ENCODE peak calls at places on chromosomes 16 and 17, in six cellular contexts. O is left ventricle myocardium inferior; M is mesenchymal stem cell; Z is thoracic aorta; T is CD8-positive, alpha-beta T cell; U is PC-9. L is an unnamed sample.

GRCh38 chr16:50479771-50480170 is 68.4 kb upstream of the NKD1 start:
- DNase-seq in O (no peak), M (no peak), Z (no peak), T (no peak), U (no peak), L (no peak)

GRCh38 chr17:80377798-80378197 is 37.2 kb upstream of the ENDOV start:
- DNase-seq in O (no peak), M (no peak), Z (no peak), T (no peak), U (no peak), L (no peak)

GRCh38 chr16:11024333-11025053 is 80.1 kb downstream of the CLEC16A start:
- DNase-seq in O (no peak), M (no peak), Z (no peak), T (no peak), U (no peak), L (no peak)

GRCh38 chr17:81373536-81374160 is 21.6 kb upstream of the BAHCC1 start:
- DNase-seq in O (no peak), M (no peak), Z (no peak), T (no peak), U (no peak), L (no peak)

GRCh38 chr16:83328936-83329335 is 478.8 kb upstream of the HSBP1 start:
- DNase-seq in O (no peak), M (no peak), Z (no peak), T (no peak), U (no peak), L (no peak)

GRCh38 chr16:25014500-25015147 is 545 bp downstream of the ARHGAP17 start:
- DNase-seq in O (peak; percentile 56), M (peak; percentile 65), Z (no peak), T (peak; percentile 19), U (peak; percentile 33), L (peak; percentile 33)

GRCh38 chr17:20262116-20262977 is 205.0 kb downstream of the LGALS9B start:
- DNase-seq in O (no peak), M (no peak), Z (no peak), T (no peak), U (no peak), L (no peak)

GRCh38 chr17:17928422-17929386 is 43.5 kb downstream of the TOM1L2 start:
- DNase-seq in O (no peak), M (no peak), Z (no peak), T (no peak), U (no peak), L (no peak)

GRCh38 chr17:74618446-74618845 is 5.1 kb downstream of the CD300E start:
- DNase-seq in O (no peak), M (no peak), Z (no peak), T (no peak), U (no peak), L (no peak)
- H3K27me3 ChIP-seq in O (peaks cover 72% of the 10 kb centered on the region), M (peaks cover 73% of the 10 kb centered on the region), Z (no peaks in the 10 kb centered on the region), T (peaks cover 4% of the 10 kb centered on the region), U (peaks cover 98% of the 10 kb centered on the region), L (no peaks in the 10 kb centered on the region)

GRCh38 chr16:711084-711483 is 3.8 kb upstream of the METRN start:
- DNase-seq in O (no peak), M (no peak), Z (no peak), T (no peak), U (no peak), L (no peak)

GRCh38 chr16:708959-709358 is 3.4 kb upstream of the FBXL16 start:
- DNase-seq in O (no peak), M (no peak), Z (no peak), T (no peak), U (no peak), L (no peak)

GRCh38 chr16:710500-711075 is 4.3 kb upstream of the METRN start:
- DNase-seq in O (no peak), M (no peak), Z (no peak), T (no peak), U (no peak), L (no peak)

GRCh38 chr16:708019-708418 is 2.4 kb upstream of the FBXL16 start:
- DNase-seq in O (no peak), M (no peak), Z (no peak), T (no peak), U (no peak), L (no peak)

DNA sequence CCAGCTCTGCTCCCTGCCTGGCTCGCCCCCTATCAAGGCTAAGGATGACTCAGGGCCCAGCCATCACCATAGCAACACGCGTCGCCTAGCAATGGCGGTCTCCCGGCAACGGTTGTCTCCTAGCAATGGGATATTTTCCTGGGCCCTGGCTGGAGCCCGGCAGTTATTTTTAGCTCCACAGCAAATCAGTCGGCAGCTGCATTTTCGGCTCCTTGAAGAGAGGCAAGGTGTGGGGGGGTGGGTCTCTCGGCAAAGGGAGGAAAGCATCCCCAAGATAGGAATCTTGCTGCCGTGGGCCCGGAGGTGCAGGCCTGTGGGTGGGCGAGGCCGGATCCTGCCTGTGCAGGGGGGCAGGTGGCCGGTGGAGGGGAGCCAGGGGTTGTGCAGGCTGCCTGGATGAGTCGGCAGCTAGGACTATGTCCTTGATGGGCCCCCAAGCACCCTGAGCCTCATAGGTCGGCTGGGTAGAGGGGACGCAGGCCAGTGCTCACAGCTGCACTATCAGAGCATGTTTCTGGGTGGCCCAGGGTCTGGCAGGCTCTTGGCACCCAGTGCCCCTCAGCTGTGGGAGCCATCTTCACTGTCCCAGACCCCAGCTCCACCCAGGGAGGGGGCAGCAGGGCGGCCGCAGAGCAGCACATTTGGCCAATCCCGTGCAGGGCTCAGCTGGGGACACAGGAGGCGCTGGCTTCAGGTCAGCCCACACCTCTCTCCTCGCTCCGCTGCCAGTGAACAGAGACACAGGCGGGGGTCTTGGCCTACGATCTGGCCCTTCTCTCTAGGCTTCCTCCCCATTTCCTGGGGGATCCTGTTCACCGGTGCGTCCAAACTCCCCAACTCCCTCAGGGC is 4.3 kb upstream of the FBXL16 start:
- DNase-seq in O (no peak), M (peak; percentile 92), Z (no peak), T (no peak), U (peak; percentile 66), L (no peak)
- H3K4me1 ChIP-seq in O (peaks cover 21% of the 10 kb centered on the region), M (peaks cover 42% of the 10 kb centered on the region), Z (peaks cover 15% of the 10 kb centered on the region), T (peaks cover 13% of the 10 kb centered on the region), U (peaks cover 25% of the 10 kb centered on the region), L (peaks cover 6% of the 10 kb centered on the region)

GRCh38 chr17:13599808-13600398 is 1.8 kb downstream of the HS3ST3A1 start:
- DNase-seq in O (no peak), M (peak; percentile 16), Z (no peak), T (no peak), U (no peak), L (no peak)
- H3K27ac ChIP-seq in O (no peak overlapping the region), M (no peak overlapping the region), Z (no peak overlapping the region), T (no peak overlapping the region), U (no peak overlapping the region), L (no peak overlapping the region)

GRCh38 chr16:88437367-88437964 is 15.6 kb upstream of the ZFPM1 start:
- DNase-seq in O (peak; percentile 51), M (no peak), Z (no peak), T (peak; percentile 77), U (peak; percentile 30), L (no peak)
- H3K27me3 ChIP-seq in O (peaks cover 66% of the 10 kb centered on the region), M (no peaks in the 10 kb centered on the region), Z (no peaks in the 10 kb centered on the region), T (no peaks in the 10 kb centered on the region), U (no peaks in the 10 kb centered on the region), L (no peaks in the 10 kb centered on the region)

GRCh38 chr17:36934759-36935630 is 2.3 kb upstream of the LHX1 start:
- DNase-seq in O (no peak), M (no peak), Z (no peak), T (peak; percentile 38), U (no peak), L (no peak)

GRCh38 chr17:36937001-36937960 is at the start of gene LHX1:
- DNase-seq in O (no peak), M (no peak), Z (no peak), T (peak; percentile 18), U (no peak), L (no peak)

GRCh38 chr17:36936455-36936934 is 780 bp upstream of the LHX1 start:
- DNase-seq in O (no peak), M (no peak), Z (no peak), T (no peak), U (peak; percentile 52), L (no peak)

GRCh38 chr17:36934144-36934758 is 3.0 kb upstream of the LHX1 start:
- DNase-seq in O (no peak), M (no peak), Z (no peak), T (no peak), U (no peak), L (no peak)

GRCh38 chr17:36935681-36936454 is 1.4 kb upstream of the LHX1 start:
- DNase-seq in O (no peak), M (no peak), Z (no peak), T (no peak), U (peak; percentile 58), L (no peak)
- H3K4me1 ChIP-seq in O (peaks cover 83% of the 10 kb centered on the region), M (peaks cover 66% of the 10 kb centered on the region), Z (peaks cover 71% of the 10 kb centered on the region), T (peaks cover 85% of the 10 kb centered on the region), U (peaks cover 14% of the 10 kb centered on the region), L (no peaks in the 10 kb centered on the region)

L was measured in tibial nerve.